ENCODE peak calls at places on chromosomes 4 and X, in six cellular contexts. One of them, this sample, is unnamed.

GRCh38 chr4:6343950-6344408 is 74.3 kb downstream of the WFS1 start:
- DNase-seq in spleen: peak
- DNase-seq in stimulated activated naive CD8-positive, alpha-beta T cell treated with anti-CD3 and anti-CD28 coated beads, Interleukin-15, amount 100 ng/mL, for 72 hours: no peak
- DNase-seq in ureter: no peak
- DNase-seq in CD8-positive, alpha-beta T cell: no peak
- DNase-seq in activated CD4-positive, alpha-beta memory T cell treated with anti-CD3 and anti-CD28 coated beads, Interleukin-2, amount 10 ng/mL, durations not matched to agents 7 days and 5 days: no peak
- DNase-seq in this sample: peak

GRCh38 chr4:22268350-22269025 is 247.4 kb downstream of the ADGRA3 start:
- DNase-seq in spleen: no peak
- DNase-seq in ureter: no peak
- DNase-seq in activated CD4-positive, alpha-beta memory T cell treated with anti-CD3 and anti-CD28 coated beads, Interleukin-2, amount 10 ng/mL, durations not matched to agents 7 days and 5 days: no peak
- DNase-seq in CD8-positive, alpha-beta T cell: no peak
- DNase-seq in stimulated activated naive CD8-positive, alpha-beta T cell treated with anti-CD3 and anti-CD28 coated beads, Interleukin-15, amount 100 ng/mL, for 72 hours: no peak
- DNase-seq in this sample: no peak

GRCh38 chrX:65598559-65599147 is 64.1 kb upstream of the LAS1L start:
- DNase-seq in stimulated activated naive CD8-positive, alpha-beta T cell treated with anti-CD3 and anti-CD28 coated beads, Interleukin-15, amount 100 ng/mL, for 72 hours: no peak
- DNase-seq in CD8-positive, alpha-beta T cell: peak
- DNase-seq in spleen: no peak
- DNase-seq in activated CD4-positive, alpha-beta memory T cell treated with anti-CD3 and anti-CD28 coated beads, Interleukin-2, amount 10 ng/mL, durations not matched to agents 7 days and 5 days: peak
- DNase-seq in ureter: no peak
- DNase-seq in this sample: no peak

GRCh38 chr4:176656108-176656507 is 136.6 kb downstream of the VEGFC start:
- DNase-seq in ureter: no peak
- DNase-seq in CD8-positive, alpha-beta T cell: no peak
- DNase-seq in stimulated activated naive CD8-positive, alpha-beta T cell treated with anti-CD3 and anti-CD28 coated beads, Interleukin-15, amount 100 ng/mL, for 72 hours: no peak
- DNase-seq in activated CD4-positive, alpha-beta memory T cell treated with anti-CD3 and anti-CD28 coated beads, Interleukin-2, amount 10 ng/mL, durations not matched to agents 7 days and 5 days: no peak
- DNase-seq in spleen: no peak
- DNase-seq in this sample: no peak

GRCh38 chr4:90183254-90183653 is 56.1 kb downstream of the CCSER1 start:
- DNase-seq in activated CD4-positive, alpha-beta memory T cell treated with anti-CD3 and anti-CD28 coated beads, Interleukin-2, amount 10 ng/mL, durations not matched to agents 7 days and 5 days: no peak
- DNase-seq in stimulated activated naive CD8-positive, alpha-beta T cell treated with anti-CD3 and anti-CD28 coated beads, Interleukin-15, amount 100 ng/mL, for 72 hours: no peak
- DNase-seq in ureter: no peak
- DNase-seq in spleen: no peak
- DNase-seq in CD8-positive, alpha-beta T cell: no peak
- DNase-seq in this sample: no peak

GRCh38 chr4:67700119-67700873 is 659 bp downstream of the UBA6 start:
- DNase-seq in ureter: no peak
- DNase-seq in stimulated activated naive CD8-positive, alpha-beta T cell treated with anti-CD3 and anti-CD28 coated beads, Interleukin-15, amount 100 ng/mL, for 72 hours: no peak
- DNase-seq in CD8-positive, alpha-beta T cell: no peak
- DNase-seq in spleen: no peak
- DNase-seq in activated CD4-positive, alpha-beta memory T cell treated with anti-CD3 and anti-CD28 coated beads, Interleukin-2, amount 10 ng/mL, durations not matched to agents 7 days and 5 days: peak
- DNase-seq in this sample: no peak

GRCh38 chrX:135707880-135708279 is 5.6 kb upstream of the CT45A1 start:
- DNase-seq in spleen: no peak
- DNase-seq in ureter: no peak
- DNase-seq in stimulated activated naive CD8-positive, alpha-beta T cell treated with anti-CD3 and anti-CD28 coated beads, Interleukin-15, amount 100 ng/mL, for 72 hours: peak
- DNase-seq in activated CD4-positive, alpha-beta memory T cell treated with anti-CD3 and anti-CD28 coated beads, Interleukin-2, amount 10 ng/mL, durations not matched to agents 7 days and 5 days: peak
- DNase-seq in CD8-positive, alpha-beta T cell: no peak
- DNase-seq in this sample: no peak

GRCh38 chr4:16544251-16544721 is 318.0 kb upstream of the TAPT1 start:
- DNase-seq in activated CD4-positive, alpha-beta memory T cell treated with anti-CD3 and anti-CD28 coated beads, Interleukin-2, amount 10 ng/mL, durations not matched to agents 7 days and 5 days: no peak
- DNase-seq in stimulated activated naive CD8-positive, alpha-beta T cell treated with anti-CD3 and anti-CD28 coated beads, Interleukin-15, amount 100 ng/mL, for 72 hours: no peak
- DNase-seq in CD8-positive, alpha-beta T cell: no peak
- DNase-seq in ureter: peak
- DNase-seq in spleen: no peak
- DNase-seq in this sample: no peak

GRCh38 chr4:127967141-127967775 is 2.1 kb downstream of the ABHD18 start:
- DNase-seq in ureter: no peak
- DNase-seq in activated CD4-positive, alpha-beta memory T cell treated with anti-CD3 and anti-CD28 coated beads, Interleukin-2, amount 10 ng/mL, durations not matched to agents 7 days and 5 days: no peak
- DNase-seq in spleen: no peak
- DNase-seq in CD8-positive, alpha-beta T cell: no peak
- DNase-seq in stimulated activated naive CD8-positive, alpha-beta T cell treated with anti-CD3 and anti-CD28 coated beads, Interleukin-15, amount 100 ng/mL, for 72 hours: no peak
- DNase-seq in this sample: no peak

GRCh38 chr4:109614466-109614865 is 54.4 kb downstream of the MCUB start:
- DNase-seq in spleen: no peak
- DNase-seq in activated CD4-positive, alpha-beta memory T cell treated with anti-CD3 and anti-CD28 coated beads, Interleukin-2, amount 10 ng/mL, durations not matched to agents 7 days and 5 days: no peak
- DNase-seq in CD8-positive, alpha-beta T cell: no peak
- DNase-seq in stimulated activated naive CD8-positive, alpha-beta T cell treated with anti-CD3 and anti-CD28 coated beads, Interleukin-15, amount 100 ng/mL, for 72 hours: no peak
- DNase-seq in ureter: no peak
- DNase-seq in this sample: peak

This sample was measured in brain microvascular endothelial cell.